ENCODE peak calls at places on chromosomes 6 and 20, in eight cellular contexts. K, N, V, X, O, B, A and U are unnamed samples.

GRCh38 chr6:12084681-12085080 is 72.6 kb downstream of the HIVEP1 start:
- DNase-seq in N (no peak), A (no peak), K (no peak), O (no peak), B (no peak), V (no peak), X (no peak), U (no peak)

GRCh38 chr6:30194797-30195690 is 18.2 kb downstream of the TRIM26 start:
- DNase-seq in K (no peak), V (no peak), N (no peak), O (no peak), A (no peak), B (no peak), X (no peak), U (no peak)

GRCh38 chr6:142055219-142055618 is 77.5 kb upstream of the GJE1 start:
- DNase-seq in A (no peak), K (no peak), X (no peak), B (no peak), O (no peak), N (no peak), V (no peak), U (no peak)

GRCh38 chr6:6788394-6789020 is 200.0 kb downstream of the LY86 start:
- DNase-seq in B (peak), X (no peak), A (no peak), N (no peak), K (no peak), V (no peak), O (no peak), U (no peak)

GRCh38 chr6:33962186-33962585 is 158.4 kb upstream of the MLN start:
- DNase-seq in N (no peak), B (no peak), X (no peak), K (no peak), A (no peak), O (no peak), V (no peak), U (no peak)

GRCh38 chr6:157615411-157615763 is 207.7 kb upstream of the SNX9 start:
- DNase-seq in X (no peak), O (no peak), N (no peak), B (no peak), A (no peak), V (no peak), K (no peak), U (no peak)

GRCh38 chr20:4555188-4555893 is 166.4 kb upstream of the PRND start:
- DNase-seq in V (no peak), X (no peak), N (no peak), K (no peak), O (no peak), B (no peak), A (no peak), U (no peak)

GRCh38 chr6:894274-894673 is 201.3 kb upstream of the EXOC2 start:
- DNase-seq in X (no peak), K (no peak), N (no peak), O (no peak), A (no peak), V (no peak), B (peak), U (no peak)

GRCh38 chr6:14729186-14729871 is 516.5 kb upstream of the JARID2 start:
- DNase-seq in X (no peak), B (no peak), K (no peak), N (no peak), O (no peak), V (no peak), A (no peak), U (no peak)

GRCh38 chr6:90227693-90228092 is 69.0 kb downstream of the BACH2 start:
- DNase-seq in K (no peak), X (no peak), A (no peak), B (no peak), N (no peak), O (no peak), V (no peak), U (no peak)
- H3K27ac ChIP-seq in K (peak), X (no peak), A (peak), B (no peak), N (no peak), O (no peak), V (no peak), U (peak)

DNA sequence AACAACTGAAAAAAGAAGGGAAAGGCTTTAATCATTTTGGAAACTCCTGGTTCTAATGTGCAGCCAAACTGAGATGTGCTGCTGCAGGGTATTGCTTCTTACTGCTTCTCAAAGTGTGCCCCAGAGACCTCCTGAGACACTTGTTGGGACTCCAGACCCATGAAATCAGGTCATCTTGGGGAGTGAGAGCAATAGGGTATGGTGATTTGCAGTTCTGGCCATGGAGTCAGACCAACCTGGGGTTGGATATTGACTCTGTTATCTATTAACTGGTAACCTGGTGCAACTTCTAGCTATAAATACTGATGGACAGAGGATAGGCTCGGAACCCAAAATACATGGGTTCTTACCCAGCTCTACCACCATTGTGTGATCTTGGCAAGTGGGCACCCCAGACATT is 3.8 kb downstream of the TSPO2 start:
- DNase-seq in O (no peak), N (no peak), V (no peak), B (no peak), X (no peak), K (no peak), A (no peak), U (no peak)
- H3K27ac ChIP-seq in O (no peak), N (no peak), V (no peak), B (no peak), X (no peak), K (no peak), A (no peak), U (no peak)

GRCh38 chr6:160353950-160354496 is 5.8 kb downstream of the SLC22A3 start:
- DNase-seq in V (no peak), K (no peak), N (no peak), B (no peak), X (no peak), A (no peak), O (no peak), U (no peak)

GRCh38 chr6:160357088-160357487 is 8.9 kb downstream of the SLC22A3 start:
- DNase-seq in V (no peak), N (no peak), K (no peak), O (no peak), X (no peak), B (no peak), A (no peak), U (no peak)

GRCh38 chr6:160358225-160359119 is 10.3 kb downstream of the SLC22A3 start:
- DNase-seq in A (no peak), X (no peak), O (no peak), V (no peak), B (no peak), N (no peak), K (no peak), U (no peak)

GRCh38 chr6:160356074-160356754 is 8.0 kb downstream of the SLC22A3 start:
- DNase-seq in V (no peak), B (no peak), X (peak), N (no peak), O (no peak), K (no peak), A (no peak), U (peak)

GRCh38 chr6:160355001-160355400 is 6.8 kb downstream of the SLC22A3 start:
- DNase-seq in B (no peak), O (no peak), X (no peak), V (no peak), K (no peak), N (no peak), A (no peak), U (no peak)
- H3K27ac ChIP-seq in B (no peak), O (no peak), X (no peak), V (no peak), K (no peak), N (no peak), A (no peak), U (peak)

DNA sequence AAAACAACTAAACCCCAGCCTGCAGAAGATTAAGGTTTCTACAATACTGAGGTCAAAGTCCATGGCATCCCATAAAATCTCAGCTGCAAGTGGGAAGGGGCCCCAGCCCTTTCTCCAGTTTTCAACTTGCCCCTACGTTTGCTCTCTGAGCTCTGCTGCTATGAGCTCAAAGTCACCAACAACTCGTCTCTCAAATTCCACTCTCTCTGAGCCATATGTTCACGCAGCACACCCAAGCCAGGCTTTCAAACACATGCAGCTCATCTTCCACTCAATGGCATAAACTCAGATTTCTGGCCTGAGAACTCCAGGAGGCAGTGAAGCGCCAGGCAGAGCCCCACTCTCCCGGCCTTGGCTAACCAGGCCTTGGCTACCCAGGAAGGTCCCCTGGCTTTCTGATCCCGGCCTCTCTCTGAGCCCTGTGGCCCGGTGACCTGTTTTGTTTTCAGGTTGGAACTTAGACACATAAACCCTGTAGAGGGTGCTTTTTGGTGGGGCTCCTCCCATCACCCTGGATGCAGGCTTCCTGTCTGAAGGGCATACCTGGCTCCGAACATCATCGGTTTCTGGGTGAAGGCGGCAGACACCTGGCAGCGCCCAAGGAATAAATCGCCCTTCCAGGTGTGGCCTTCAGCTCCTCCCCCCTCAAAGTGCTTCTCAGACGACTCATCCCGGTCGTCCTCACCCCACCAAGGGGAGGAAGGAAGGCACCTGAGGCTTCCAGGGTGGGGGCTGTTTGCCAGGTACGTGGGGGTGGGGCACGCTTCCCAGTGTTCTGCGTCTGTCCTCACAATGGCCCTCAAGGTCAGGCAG is 12.4 kb downstream of the SLC22A23 start:
- DNase-seq in K (no peak), X (no peak), A (no peak), B (no peak), N (no peak), O (no peak), V (no peak), U (no peak)
- H3K27ac ChIP-seq in K (no peak), X (no peak), A (no peak), B (no peak), N (no peak), O (no peak), V (no peak), U (no peak)

GRCh38 chr20:48309293-48309692 is 518.5 kb downstream of the PREX1 start:
- DNase-seq in A (no peak), O (no peak), K (no peak), N (no peak), V (no peak), B (no peak), X (no peak), U (no peak)
- H3K27ac ChIP-seq in A (no peak), O (peak), K (no peak), N (no peak), V (no peak), B (no peak), X (no peak), U (no peak)